ENCODE peak calls at places on chromosome 20, in four cellular contexts. One of them, this sample, is unnamed.

GRCh38 chr20:23340524-23340923 is 10.1 kb upstream of the NXT1 start:
- DNase-seq in HepG2: peak; percentile 77
- DNase-seq in hepatocyte: peak; percentile 82
- DNase-seq in GM12878: no peak
- DNase-seq in this sample: peak; percentile 85

GRCh38 chr20:49715466-49715865 is 1.8 kb upstream of the B4GALT5 start:
- DNase-seq in HepG2: no peak
- DNase-seq in hepatocyte: no peak
- DNase-seq in GM12878: no peak
- DNase-seq in this sample: no peak

GRCh38 chr20:11447371-11448100 is 470.2 kb upstream of the BTBD3 start:
- DNase-seq in HepG2: no peak
- DNase-seq in hepatocyte: no peak
- DNase-seq in GM12878: no peak
- DNase-seq in this sample: no peak

GRCh38 chr20:401682-402495 is 6.2 kb upstream of the RBCK1 start:
- DNase-seq in HepG2: peak; percentile 100
- DNase-seq in hepatocyte: peak; percentile 87
- DNase-seq in GM12878: no peak
- DNase-seq in this sample: no peak

GRCh38 chr20:63542031-63542559 is 4.9 kb upstream of the PTK6 start:
- DNase-seq in HepG2: no peak
- DNase-seq in hepatocyte: no peak
- DNase-seq in GM12878: no peak
- DNase-seq in this sample: no peak

GRCh38 chr20:40599987-40600386 is 89.0 kb downstream of the MAFB start:
- DNase-seq in HepG2: no peak
- DNase-seq in hepatocyte: no peak
- DNase-seq in GM12878: no peak
- DNase-seq in this sample: no peak

GRCh38 chr20:50372770-50373088 is 137.5 kb upstream of the PTPN1 start:
- DNase-seq in HepG2: peak; percentile 80
- DNase-seq in hepatocyte: peak; percentile 45
- DNase-seq in GM12878: no peak
- DNase-seq in this sample: no peak

GRCh38 chr20:31368301-31368700 is at the start of gene DEFB118:
- DNase-seq in HepG2: no peak
- DNase-seq in hepatocyte: no peak
- DNase-seq in GM12878: no peak
- DNase-seq in this sample: no peak

GRCh38 chr20:19749537-19749936 is 8.5 kb upstream of the RIN2 start:
- DNase-seq in HepG2: no peak
- DNase-seq in hepatocyte: no peak
- DNase-seq in GM12878: no peak
- DNase-seq in this sample: no peak

GRCh38 chr20:37920270-37920669 is 17.3 kb downstream of the VSTM2L start:
- DNase-seq in HepG2: no peak
- DNase-seq in hepatocyte: no peak
- DNase-seq in GM12878: no peak
- DNase-seq in this sample: no peak

GRCh38 chr20:44805991-44806729 is 4.2 kb downstream of the RIMS4 start:
- DNase-seq in HepG2: no peak
- DNase-seq in hepatocyte: peak; percentile 72
- DNase-seq in GM12878: no peak
- DNase-seq in this sample: peak; percentile 94

GRCh38 chr20:63169731-63170130 is 46.2 kb downstream of the YTHDF1 start:
- DNase-seq in HepG2: no peak
- DNase-seq in hepatocyte: no peak
- DNase-seq in GM12878: no peak
- DNase-seq in this sample: no peak

GRCh38 chr20:32524871-32525501 is 60.1 kb downstream of the NOL4L start:
- DNase-seq in HepG2: no peak
- DNase-seq in hepatocyte: no peak
- DNase-seq in GM12878: no peak
- DNase-seq in this sample: no peak

GRCh38 chr20:32966881-32967781 is 37.1 kb downstream of the SUN5 start:
- DNase-seq in HepG2: no peak
- DNase-seq in hepatocyte: no peak
- DNase-seq in GM12878: peak; percentile 41
- DNase-seq in this sample: no peak

GRCh38 chr20:33516882-33517281 is 27.0 kb downstream of the CBFA2T2 start:
- DNase-seq in HepG2: no peak
- DNase-seq in hepatocyte: no peak
- DNase-seq in GM12878: no peak
- DNase-seq in this sample: no peak

GRCh38 chr20:64155258-64156135 is 8.8 kb upstream of the MYT1 start:
- DNase-seq in HepG2: no peak
- DNase-seq in hepatocyte: no peak
- DNase-seq in GM12878: no peak
- DNase-seq in this sample: no peak

GRCh38 chr20:9602834-9603173 is 88.4 kb downstream of the LAMP5 start:
- DNase-seq in HepG2: no peak
- DNase-seq in hepatocyte: no peak
- DNase-seq in GM12878: no peak
- DNase-seq in this sample: no peak

GRCh38 chr20:45593498-45593897 is 14.4 kb upstream of the WFDC8 start:
- DNase-seq in HepG2: no peak
- DNase-seq in hepatocyte: no peak
- DNase-seq in GM12878: no peak
- DNase-seq in this sample: no peak

GRCh38 chr20:25860531-25861150 is 164.0 kb upstream of the ZNF337 start:
- DNase-seq in HepG2: no peak
- DNase-seq in hepatocyte: no peak
- DNase-seq in GM12878: no peak
- DNase-seq in this sample: no peak

GRCh38 chr20:1466211-1467081 is at the start of gene NSFL1C:
- DNase-seq in HepG2: peak; percentile 92
- DNase-seq in hepatocyte: peak; percentile 98
- DNase-seq in GM12878: peak; percentile 59
- DNase-seq in this sample: peak; percentile 98

GRCh38 chr20:1467082-1467354 is 369 bp upstream of the NSFL1C start:
- DNase-seq in HepG2: no peak
- DNase-seq in hepatocyte: peak; percentile 36
- DNase-seq in GM12878: no peak
- DNase-seq in this sample: no peak

GRCh38 chr20:1467355-1468116 is 887 bp upstream of the NSFL1C start:
- DNase-seq in HepG2: peak; percentile 68
- DNase-seq in hepatocyte: peak; percentile 52
- DNase-seq in GM12878: no peak
- DNase-seq in this sample: peak; percentile 22

GRCh38 chr20:1463971-1464570 is 2.6 kb downstream of the NSFL1C start:
- DNase-seq in HepG2: no peak
- DNase-seq in hepatocyte: no peak
- DNase-seq in GM12878: no peak
- DNase-seq in this sample: no peak

DNA sequence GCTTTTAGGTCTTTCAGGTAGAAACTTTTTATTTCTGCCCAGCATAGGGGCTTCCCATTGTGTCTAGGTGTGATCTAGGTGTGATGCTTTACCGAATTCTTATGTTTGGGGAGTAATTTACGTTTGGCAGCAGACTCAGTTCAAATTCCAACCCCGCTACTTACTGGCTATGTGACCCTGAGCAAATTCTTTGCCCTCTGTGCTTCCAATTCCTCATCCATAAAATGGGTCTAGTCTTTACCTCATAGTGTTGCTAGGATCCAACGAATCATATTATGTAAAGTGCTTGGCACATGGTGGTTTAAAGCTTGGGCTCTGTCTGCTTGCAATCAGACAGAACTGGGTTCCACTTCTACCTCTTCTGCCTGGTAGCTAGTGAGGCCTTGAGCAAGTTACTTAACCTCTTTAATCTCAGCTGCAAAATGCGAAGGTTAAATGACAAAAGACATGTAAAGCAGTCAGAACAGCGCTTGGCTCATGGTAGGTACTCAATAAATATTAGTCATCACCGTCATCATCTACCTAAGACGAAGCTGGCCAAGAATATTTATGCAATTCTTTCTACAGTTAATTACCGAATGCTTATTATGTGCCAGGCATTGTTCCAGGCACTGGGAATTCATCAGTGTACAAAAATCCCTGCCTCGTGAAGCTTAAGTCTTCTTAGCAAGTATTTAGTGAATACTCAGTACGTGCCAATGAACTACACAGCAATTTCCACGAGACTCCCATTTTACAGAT is 1.0 kb downstream of the NSFL1C start:
- DNase-seq in HepG2: no peak
- DNase-seq in hepatocyte: no peak
- DNase-seq in GM12878: no peak
- DNase-seq in this sample: no peak
- H2AFZ ChIP-seq in HepG2: no peak overlapping the region
- H2AFZ ChIP-seq in hepatocyte: peak overlapping the region; percentile 83
- H2AFZ ChIP-seq in GM12878: peak overlapping the region; percentile 21
- H2AFZ ChIP-seq in this sample: peak overlapping the region; percentile 95

DNA sequence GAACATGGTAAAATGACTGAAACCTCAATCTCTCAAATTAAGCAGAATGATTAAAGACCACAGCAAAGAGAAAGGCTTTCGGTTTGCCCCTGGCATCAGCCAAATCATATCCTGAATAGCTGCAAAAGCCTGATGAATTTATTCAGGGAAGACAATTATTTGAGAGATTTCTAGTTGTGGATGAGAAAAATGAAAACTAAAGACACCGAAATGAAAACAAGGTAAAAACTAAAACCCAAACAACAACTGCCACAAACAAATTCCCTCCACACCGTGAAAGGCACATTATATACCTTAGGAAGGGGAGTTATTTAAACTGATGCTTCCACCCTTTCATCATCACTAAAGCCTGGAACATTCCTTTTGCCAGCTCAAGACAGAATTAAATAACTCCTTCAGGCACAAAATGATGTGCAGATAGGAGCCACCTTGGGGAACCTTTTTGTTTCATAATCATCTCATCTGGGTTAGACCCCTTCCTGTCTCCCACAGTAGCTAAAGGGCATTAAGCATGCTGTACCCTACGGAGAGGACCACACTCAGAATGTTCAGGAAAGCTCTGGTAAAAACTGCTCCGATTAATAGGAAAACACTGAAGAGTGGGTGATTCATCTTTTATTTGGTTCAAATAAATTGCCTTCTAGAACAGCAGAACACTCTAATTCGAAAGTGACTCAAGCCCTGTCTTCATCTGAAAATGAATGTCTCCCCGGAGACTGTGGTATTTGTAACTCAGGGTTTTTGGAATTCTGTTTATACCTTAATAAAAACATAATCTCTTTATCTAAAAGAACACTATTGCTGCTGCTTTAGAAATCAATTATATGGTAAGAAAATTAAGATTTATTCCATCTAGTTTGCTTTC is 9.1 kb upstream of the ANKRD60 start:
- DNase-seq in HepG2: no peak
- DNase-seq in hepatocyte: no peak
- DNase-seq in GM12878: no peak
- DNase-seq in this sample: no peak
- TF ChIP-seq CTCF in HepG2: no peak
- TF ChIP-seq CTCF in hepatocyte: no peak
- TF ChIP-seq CTCF in GM12878: no peak
- TF ChIP-seq CTCF in this sample: no peak

DNA sequence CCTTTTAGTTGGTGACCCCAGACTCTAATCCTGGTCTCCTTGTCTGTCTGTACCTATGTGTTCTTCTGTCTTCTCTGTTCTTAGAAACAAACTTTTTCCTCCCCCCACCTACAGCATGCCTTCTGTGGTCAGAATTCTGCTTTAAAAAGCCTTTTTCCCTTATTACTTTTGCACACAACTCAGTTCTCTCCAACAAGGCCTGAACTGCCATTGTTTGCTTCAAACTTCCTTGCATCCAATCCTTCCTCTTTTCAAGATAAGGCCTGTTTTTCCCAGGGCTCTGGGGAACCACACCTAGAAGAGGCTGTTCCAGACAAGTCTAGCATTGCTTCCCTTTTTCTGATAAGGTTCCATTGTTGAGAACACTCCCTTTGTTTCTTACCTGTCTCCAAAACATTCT is 22.2 kb upstream of the NCOA3 start:
- DNase-seq in HepG2: no peak
- DNase-seq in hepatocyte: no peak
- DNase-seq in GM12878: no peak
- DNase-seq in this sample: no peak
- H2AFZ ChIP-seq in HepG2: no peak overlapping the region
- H2AFZ ChIP-seq in hepatocyte: no peak overlapping the region
- H2AFZ ChIP-seq in GM12878: peak overlapping the region; percentile 55
- H2AFZ ChIP-seq in this sample: no peak overlapping the region

GRCh38 chr20:36736451-36737182 is 9.3 kb downstream of the NDRG3 start:
- DNase-seq in HepG2: no peak
- DNase-seq in hepatocyte: no peak
- DNase-seq in GM12878: no peak
- DNase-seq in this sample: no peak
- TF ChIP-seq CTCF in HepG2: no peak
- TF ChIP-seq CTCF in hepatocyte: no peak
- TF ChIP-seq CTCF in GM12878: no peak
- TF ChIP-seq CTCF in this sample: no peak

DNA sequence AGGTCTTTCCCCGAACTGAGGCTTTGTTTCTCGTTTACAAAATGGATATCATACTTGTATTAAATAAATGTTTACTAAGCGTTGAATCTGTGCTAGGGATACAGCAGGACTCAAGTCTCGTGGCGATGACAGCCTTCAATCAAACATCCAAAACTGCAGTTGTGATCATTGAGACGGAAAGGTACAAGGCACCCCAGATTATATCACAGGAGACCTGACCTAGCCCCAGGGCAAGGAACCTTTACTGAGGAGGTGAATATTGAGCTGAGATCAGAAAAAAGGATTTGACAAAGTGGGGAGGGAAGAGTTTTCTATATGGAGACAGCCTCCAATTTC is 476 bp downstream of the AAR2 start:
- DNase-seq in HepG2: no peak
- DNase-seq in hepatocyte: no peak
- DNase-seq in GM12878: no peak
- DNase-seq in this sample: no peak
- H2AFZ ChIP-seq in HepG2: no peak overlapping the region
- H2AFZ ChIP-seq in hepatocyte: peak overlapping the region; percentile 100
- H2AFZ ChIP-seq in GM12878: peak overlapping the region; percentile 99
- H2AFZ ChIP-seq in this sample: peak overlapping the region; percentile 100

DNA sequence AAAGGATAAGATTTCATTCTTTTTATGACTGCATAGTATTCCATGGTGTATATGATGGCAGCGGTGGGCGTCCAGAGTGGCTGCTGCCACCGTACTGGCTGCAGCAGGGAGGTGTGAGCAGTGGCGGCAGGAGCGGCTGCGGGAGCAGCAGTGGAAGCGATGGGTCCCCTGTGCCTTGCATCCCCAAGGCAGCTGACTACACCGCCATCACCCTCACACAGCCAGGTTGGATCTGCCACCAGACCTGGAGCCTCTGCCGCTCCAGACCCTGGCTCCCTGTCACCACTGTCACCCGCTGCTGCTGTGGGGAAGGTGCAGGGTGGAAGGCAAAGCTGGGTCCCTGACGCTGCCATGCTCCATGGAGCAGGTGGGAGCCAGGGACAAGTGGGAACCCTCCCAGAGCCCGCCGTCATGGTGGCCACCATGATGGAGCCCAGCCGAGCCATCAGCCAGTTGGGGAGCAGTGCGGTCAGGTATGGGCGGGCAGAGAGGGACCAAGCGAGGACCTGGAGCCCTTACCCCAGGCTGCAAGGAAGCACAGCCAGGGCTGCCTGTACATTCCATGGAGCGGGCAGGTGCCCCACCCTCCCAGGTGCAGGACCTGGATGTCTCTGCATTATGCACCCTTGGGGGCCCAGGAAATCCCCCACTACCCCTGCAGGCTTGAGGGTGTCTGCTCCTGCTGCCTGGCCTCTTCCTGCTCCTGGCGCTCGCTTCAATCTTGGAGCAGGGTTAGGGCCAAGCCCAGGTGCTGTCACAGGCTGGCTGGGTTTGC is 226.1 kb downstream of the OTOR start:
- DNase-seq in HepG2: no peak
- DNase-seq in hepatocyte: no peak
- DNase-seq in GM12878: no peak
- DNase-seq in this sample: no peak
- TF ChIP-seq CTCF in HepG2: no peak
- TF ChIP-seq CTCF in hepatocyte: no peak
- TF ChIP-seq CTCF in GM12878: no peak
- TF ChIP-seq CTCF in this sample: no peak